ENCODE peak calls at places on chromosomes 12 and 14, in five cellular contexts. A, O, S, D and L are unnamed samples.

GRCh38 chr12:14949631-14950030 is 11.3 kb upstream of the ERP27 start:
- DNase-seq in A (no peak), O (no peak), S (no peak), D (no peak), L (no peak)

GRCh38 chr12:25328082-25328712 is 77.5 kb upstream of the KRAS start:
- DNase-seq in D (peak), S (no peak), O (no peak), A (no peak), L (no peak)

GRCh38 chr14:54590481-54590880 is 23.6 kb downstream of the SAMD4A start:
- DNase-seq in O (no peak), S (no peak), A (no peak), D (no peak), L (no peak)

GRCh38 chr12:10618338-10618987 is 5.1 kb upstream of the MAGOHB start:
- DNase-seq in D (peak), S (no peak), O (no peak), A (peak), L (peak)

GRCh38 chr12:70609739-70610491 is 27.3 kb downstream of the PTPRB start:
- DNase-seq in S (no peak), O (peak), A (peak), D (peak), L (peak)

GRCh38 chr12:130031571-130032189 is 127.9 kb upstream of the TMEM132D start:
- DNase-seq in D (peak), A (peak), S (no peak), O (peak), L (peak)

GRCh38 chr12:47394070-47394469 is 311.8 kb downstream of the RPAP3 start:
- DNase-seq in S (no peak), A (no peak), D (no peak), O (no peak), L (no peak)

GRCh38 chr12:12582895-12583303 is 20.2 kb upstream of the DUSP16 start:
- DNase-seq in A (no peak), O (no peak), S (no peak), D (peak), L (no peak)

GRCh38 chr14:51071851-51072250 is 23.1 kb downstream of the TRIM9 start:
- DNase-seq in A (no peak), D (no peak), O (no peak), S (no peak), L (no peak)